ENCODE peak calls at places on chromosome 7, in four cellular contexts. I, A, T and P are unnamed samples.

GRCh38 chr7:37516610-37517108 is 68.0 kb upstream of the ELMO1 start:
- DNase-seq in I (no peak), A (no peak), T (no peak), P (no peak)

GRCh38 chr7:131616487-131616886 is 60.1 kb upstream of the PODXL start:
- DNase-seq in I (no peak), A (no peak), T (no peak), P (no peak)

GRCh38 chr7:140316165-140316661 is 82.1 kb downstream of the SLC37A3 start:
- DNase-seq in I (no peak), A (no peak), T (no peak), P (peak; percentile 42)

GRCh38 chr7:96017877-96018276 is 245.5 kb downstream of the DYNC1I1 start:
- DNase-seq in I (no peak), A (no peak), T (no peak), P (no peak)

GRCh38 chr7:49773082-49773938 is at the start of gene VWC2:
- DNase-seq in I (peak; percentile 46), A (no peak), T (no peak), P (peak; percentile 58)

GRCh38 chr7:41187322-41187721 is 515.6 kb downstream of the INHBA start:
- DNase-seq in I (no peak), A (no peak), T (no peak), P (no peak)

GRCh38 chr7:155257482-155258232 is 40.0 kb upstream of the INSIG1 start:
- DNase-seq in I (no peak), A (no peak), T (no peak), P (peak; percentile 83)

GRCh38 chr7:23242321-23242720 is 4.3 kb upstream of the GPNMB start:
- DNase-seq in I (no peak), A (no peak), T (no peak), P (no peak)

GRCh38 chr7:20026762-20027161 is 190.4 kb downstream of the MACC1 start:
- DNase-seq in I (no peak), A (no peak), T (no peak), P (no peak)

GRCh38 chr7:6271091-6271658 is 1.2 kb downstream of the CYTH3 start:
- DNase-seq in I (peak; percentile 41), A (peak; percentile 36), T (no peak), P (peak; percentile 74)

GRCh38 chr7:116464375-116464774 is 35.2 kb upstream of the CAV2 start:
- DNase-seq in I (no peak), A (no peak), T (no peak), P (no peak)

GRCh38 chr7:73308665-73309214 is at the start of gene NSUN5:
- DNase-seq in I (peak; percentile 92), A (peak; percentile 86), T (peak; percentile 81), P (peak; percentile 89)
- H3K27ac ChIP-seq in I (no peak within 1 kb of the TSS), A (peak within 1 kb of the TSS; percentile 54), T (peak within 1 kb of the TSS; percentile 51), P (peak within 1 kb of the TSS; percentile 79)

DNA sequence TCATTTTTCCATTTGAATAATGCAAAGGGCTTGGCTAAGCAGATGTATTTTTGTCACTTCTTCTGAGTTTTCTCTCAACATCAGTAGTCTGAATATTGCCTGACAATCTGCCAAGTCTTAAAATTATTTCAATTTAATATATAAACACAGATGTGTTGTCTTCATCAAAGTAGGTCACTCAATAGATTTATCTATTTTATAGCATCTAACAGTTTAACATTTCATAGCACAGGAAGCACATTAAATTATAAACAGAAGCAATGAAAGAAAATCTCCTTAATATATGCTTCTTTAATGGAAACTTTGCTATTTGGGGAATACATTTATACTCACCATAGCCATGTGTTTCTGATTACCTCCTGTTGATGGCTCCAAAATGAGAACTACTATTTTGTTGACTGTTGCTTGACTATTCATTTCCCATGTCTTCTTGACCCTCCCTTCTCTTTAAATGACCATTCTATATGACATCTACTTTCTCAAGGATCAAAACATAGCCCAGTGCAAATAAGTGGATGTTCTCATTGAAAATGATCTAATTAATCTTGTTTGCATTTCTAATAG is 4.6 kb downstream of the CPED1 start:
- DNase-seq in I (no peak), A (no peak), T (no peak), P (no peak)
- H3K4me1 ChIP-seq in I (no peaks in the 10 kb centered on the region), A (peaks cover 24% of the 10 kb centered on the region), T (peaks cover 22% of the 10 kb centered on the region), P (peaks cover 55% of the 10 kb centered on the region)

GRCh38 chr7:21526007-21526406 is 16.8 kb upstream of the DNAH11 start:
- DNase-seq in I (no peak), A (peak; percentile 8), T (no peak), P (no peak)
- H3K27ac ChIP-seq in I (no peak overlapping the region), A (no peak overlapping the region), T (no peak overlapping the region), P (no peak overlapping the region)

GRCh38 chr7:30309842-30310435 is 25.5 kb downstream of the ZNRF2 start:
- DNase-seq in I (no peak), A (no peak), T (no peak), P (no peak)

GRCh38 chr7:30309302-30309701 is 24.9 kb downstream of the ZNRF2 start:
- DNase-seq in I (no peak), A (no peak), T (no peak), P (no peak)

GRCh38 chr7:30306977-30307376 is 22.6 kb downstream of the ZNRF2 start:
- DNase-seq in I (no peak), A (peak; percentile 11), T (no peak), P (no peak)

GRCh38 chr7:30310674-30311362 is 26.4 kb downstream of the ZNRF2 start:
- DNase-seq in I (no peak), A (no peak), T (no peak), P (no peak)

GRCh38 chr7:30308392-30308791 is 24.0 kb downstream of the ZNRF2 start:
- DNase-seq in I (no peak), A (no peak), T (no peak), P (no peak)
- H3K4me1 ChIP-seq in I (no peaks in the 10 kb centered on the region), A (peaks cover 32% of the 10 kb centered on the region), T (peaks cover 25% of the 10 kb centered on the region), P (peaks cover 20% of the 10 kb centered on the region)

GRCh38 chr7:51029131-51029530 is 246.4 kb upstream of the GRB10 start:
- DNase-seq in I (no peak), A (no peak), T (no peak), P (no peak)
- H3K27ac ChIP-seq in I (no peak overlapping the region), A (no peak overlapping the region), T (no peak overlapping the region), P (peak overlapping the region; percentile 44)

GRCh38 chr7:158815471-158816128 is 13.7 kb downstream of the ESYT2 start:
- DNase-seq in I (no peak), A (no peak), T (no peak), P (no peak)

GRCh38 chr7:158815046-158815445 is 14.3 kb downstream of the ESYT2 start:
- DNase-seq in I (peak; percentile 50), A (no peak), T (no peak), P (no peak)

GRCh38 chr7:158816995-158817394 is 12.3 kb downstream of the ESYT2 start:
- DNase-seq in I (no peak), A (no peak), T (no peak), P (no peak)

GRCh38 chr7:158814637-158815036 is 14.7 kb downstream of the ESYT2 start:
- DNase-seq in I (no peak), A (peak; percentile 59), T (peak; percentile 39), P (no peak)

DNA sequence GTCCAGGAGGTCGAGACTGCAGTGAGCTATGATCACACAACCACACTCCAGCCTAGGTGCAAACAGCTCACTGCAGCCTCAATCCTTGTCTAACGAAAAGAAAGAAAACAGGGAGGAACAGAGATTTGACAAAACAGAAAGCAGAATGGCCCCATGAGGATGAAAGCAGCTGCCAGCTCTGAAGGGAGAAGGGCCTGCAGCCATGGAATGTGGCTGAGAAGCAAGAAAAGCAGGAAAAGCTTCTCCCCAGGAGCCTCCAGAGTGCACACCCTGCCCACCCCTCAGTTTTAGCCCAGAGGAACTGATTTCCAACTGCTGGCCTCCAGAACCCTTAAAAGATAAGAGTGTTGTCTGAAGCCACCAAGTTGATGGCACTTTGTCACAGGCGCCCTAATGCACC is 13.0 kb downstream of the ESYT2 start:
- DNase-seq in I (no peak), A (no peak), T (no peak), P (no peak)
- H3K4me1 ChIP-seq in I (peaks cover 8% of the 10 kb centered on the region), A (peaks cover 97% of the 10 kb centered on the region), T (peaks cover 96% of the 10 kb centered on the region), P (peaks cover 91% of the 10 kb centered on the region)

GRCh38 chr7:106139253-106140251 is 27.4 kb upstream of the SYPL1 start:
- DNase-seq in I (no peak), A (no peak), T (no peak), P (no peak)

GRCh38 chr7:106138776-106139175 is 26.7 kb upstream of the SYPL1 start:
- DNase-seq in I (no peak), A (no peak), T (no peak), P (no peak)

GRCh38 chr7:106143711-106144347 is 31.7 kb upstream of the SYPL1 start:
- DNase-seq in I (no peak), A (no peak), T (no peak), P (no peak)

DNA sequence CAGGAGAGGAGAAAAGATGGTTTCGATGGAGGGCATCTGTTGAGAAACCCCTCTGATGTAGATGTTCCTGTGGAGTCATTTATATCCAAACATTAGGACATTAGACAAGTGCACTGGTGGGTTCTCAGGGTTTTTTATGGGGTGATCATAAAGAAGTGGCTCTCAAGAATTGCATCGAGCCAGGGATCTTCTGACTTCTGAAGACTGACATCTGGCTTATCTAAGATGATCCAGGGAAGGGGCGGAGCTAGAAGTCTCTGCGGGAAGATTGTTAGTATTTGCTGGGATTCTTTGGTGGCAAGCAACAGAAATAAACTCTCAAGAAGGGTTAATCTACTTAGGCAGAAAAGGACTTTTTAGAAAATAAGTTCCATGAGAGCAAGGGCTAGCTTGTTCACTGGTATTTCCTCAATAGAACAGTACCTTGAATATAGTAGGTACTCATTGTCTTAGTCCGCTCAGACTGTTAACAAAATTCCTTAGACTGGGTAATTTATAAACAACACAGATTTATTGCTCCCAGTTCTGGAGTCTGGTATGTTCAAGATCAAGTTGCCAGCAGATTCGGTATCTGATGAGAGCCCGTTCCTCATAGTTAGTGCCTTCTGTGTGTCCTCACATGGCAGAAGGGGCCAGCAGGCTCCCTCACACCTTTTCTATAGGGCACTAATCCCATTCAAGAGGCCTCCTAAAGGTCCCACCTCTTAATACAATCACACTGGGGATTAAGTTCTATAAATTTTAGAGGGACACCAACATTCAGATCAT is 28.5 kb upstream of the SYPL1 start:
- DNase-seq in I (no peak), A (no peak), T (no peak), P (no peak)
- H3K27ac ChIP-seq in I (no peak overlapping the region), A (no peak overlapping the region), T (no peak overlapping the region), P (peak overlapping the region; percentile 74)

GRCh38 chr7:28172976-28173375 is 7.6 kb downstream of the JAZF1 start:
- DNase-seq in I (no peak), A (no peak), T (no peak), P (no peak)
- H3K4me1 ChIP-seq in I (peaks cover 16% of the 10 kb centered on the region), A (no peaks in the 10 kb centered on the region), T (no peaks in the 10 kb centered on the region), P (peaks cover 3% of the 10 kb centered on the region)

GRCh38 chr7:80263321-80263720 is 128.7 kb downstream of the GNAI1 start:
- DNase-seq in I (no peak), A (no peak), T (no peak), P (no peak)
- H3K27ac ChIP-seq in I (no peak overlapping the region), A (no peak overlapping the region), T (no peak overlapping the region), P (no peak overlapping the region)